ENCODE peak calls at places on chromosome 18, in ten cellular contexts. Q is GM06990, N is cardiac muscle cell, H is GM12865, B is IMR-90, A is ovary, V is uterus, U is coronary artery, E is stomach, I is AG10803. J is an unnamed sample.

GRCh38 chr18:77858331-77858730 is 608.7 kb downstream of the GALR1 start:
- DNase-seq in Q (no peak), N (no peak), H (no peak), B (no peak), A (no peak), V (no peak), U (no peak), E (no peak), I (no peak), J (no peak)

GRCh38 chr18:23958036-23958435 is 56.5 kb upstream of the TTC39C start:
- DNase-seq in Q (no peak), N (no peak), H (no peak), B (no peak), A (peak), V (peak), U (no peak), E (peak), I (peak), J (no peak)

GRCh38 chr18:75845413-75845812 is 417.9 kb upstream of the SMIM21 start:
- DNase-seq in Q (no peak), N (no peak), H (no peak), B (no peak), A (no peak), V (no peak), U (no peak), E (no peak), I (no peak), J (no peak)

GRCh38 chr18:111292-112014 is 46.9 kb upstream of the USP14 start:
- DNase-seq in Q (peak), N (peak), H (peak), B (peak), A (peak), V (peak), U (no peak), E (peak), I (peak), J (no peak)

GRCh38 chr18:7809455-7809854 is 242.3 kb downstream of the PTPRM start:
- DNase-seq in Q (no peak), N (no peak), H (no peak), B (no peak), A (no peak), V (no peak), U (no peak), E (no peak), I (no peak), J (no peak)

GRCh38 chr18:36780748-36781147 is 48.1 kb downstream of the TPGS2 start:
- DNase-seq in Q (no peak), N (no peak), H (no peak), B (peak), A (no peak), V (no peak), U (no peak), E (no peak), I (peak), J (no peak)

GRCh38 chr18:49011291-49011746 is 60.6 kb upstream of the SMAD7 start:
- DNase-seq in Q (no peak), N (no peak), H (no peak), B (no peak), A (no peak), V (no peak), U (no peak), E (no peak), I (no peak), J (no peak)

GRCh38 chr18:61876899-61877298 is 15.9 kb downstream of the RNF152 start:
- DNase-seq in Q (no peak), N (no peak), H (no peak), B (no peak), A (no peak), V (no peak), U (no peak), E (no peak), I (no peak), J (no peak)

GRCh38 chr18:26902296-26902695 is 36.8 kb upstream of the AQP4 start:
- DNase-seq in Q (no peak), N (no peak), H (no peak), B (no peak), A (no peak), V (no peak), U (no peak), E (no peak), I (no peak), J (no peak)

GRCh38 chr18:8688428-8688827 is 16.9 kb upstream of the MTCL1 start:
- DNase-seq in Q (no peak), N (no peak), H (no peak), B (no peak), A (no peak), V (no peak), U (no peak), E (no peak), I (no peak), J (no peak)

GRCh38 chr18:51048190-51048589 is 18.2 kb downstream of the SMAD4 start:
- DNase-seq in Q (no peak), N (no peak), H (no peak), B (no peak), A (no peak), V (no peak), U (no peak), E (no peak), I (no peak), J (no peak)
- H3K4me3 ChIP-seq in Q (no peak), N (no peak), H (no peak), B (no peak), A (no peak), V (no peak), U (no peak), E (no peak), I (no peak), J (no peak)

GRCh38 chr18:40222736-40223135 is 1732.3 kb upstream of the PIK3C3 start:
- DNase-seq in Q (no peak), N (no peak), H (no peak), B (peak), A (no peak), V (no peak), U (no peak), E (no peak), I (peak), J (no peak)
- TF ChIP-seq CTCF in Q (no peak), N (no peak), H (no peak), B (no peak), A (no peak), V (no peak), U (no peak), E (no peak), I (no peak), J (no peak)

GRCh38 chr18:28175047-28175929 is 1.6 kb downstream of the CDH2 start:
- DNase-seq in Q (no peak), N (peak), H (no peak), B (peak), A (peak), V (no peak), U (no peak), E (peak), I (peak), J (no peak)
- H3K4me3 ChIP-seq in Q (peak), N (peak), H (no peak), B (peak), A (peak), V (peak), U (peak), E (peak), I (peak), J (peak)

DNA sequence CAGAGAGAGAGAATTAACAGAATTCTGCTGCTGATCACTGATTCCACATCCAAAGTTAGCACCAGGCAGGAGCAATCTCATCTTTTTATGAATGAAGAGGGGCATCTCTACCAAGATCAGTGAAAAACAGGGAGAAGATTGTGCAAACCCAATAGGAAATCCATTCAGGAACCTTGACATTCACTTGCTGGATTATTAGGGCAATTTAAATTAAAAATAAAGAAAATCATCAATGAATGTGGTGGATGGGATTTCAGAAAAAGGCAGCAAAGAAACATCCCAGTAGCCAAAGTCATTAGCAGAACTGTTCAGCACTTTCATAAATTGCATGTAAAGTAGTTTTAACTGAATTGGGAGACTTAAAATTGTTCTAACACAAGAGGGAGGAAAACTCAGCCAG is 423.2 kb downstream of the TGIF1 start:
- DNase-seq in Q (no peak), N (no peak), H (no peak), B (no peak), A (no peak), V (no peak), U (no peak), E (no peak), I (no peak), J (no peak)
- TF ChIP-seq CTCF in Q (no peak), N (no peak), H (no peak), B (no peak), A (no peak), V (no peak), U (no peak), E (no peak), I (no peak), J (no peak)

DNA sequence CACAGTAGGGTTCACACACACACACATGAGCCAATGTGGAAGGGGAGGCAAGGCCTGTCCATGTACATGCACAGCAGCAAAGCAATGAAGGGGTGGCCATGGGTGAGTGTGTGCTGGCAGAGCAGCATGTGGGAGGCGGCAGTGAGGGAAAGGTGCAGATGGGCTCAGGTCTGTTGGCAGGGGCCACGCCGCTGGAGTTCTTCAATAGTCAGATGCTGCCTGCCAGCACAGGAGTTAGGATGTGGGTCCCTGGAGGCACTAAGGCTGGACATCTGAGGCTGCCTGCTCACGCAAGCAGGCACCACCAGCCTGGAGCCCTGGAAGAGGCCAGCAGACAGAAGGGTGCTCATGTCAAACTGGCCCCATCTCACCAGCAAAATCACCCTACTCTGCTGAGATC is 1304.9 kb downstream of the DSC3 start:
- DNase-seq in Q (no peak), N (no peak), H (no peak), B (no peak), A (no peak), V (no peak), U (no peak), E (no peak), I (no peak), J (no peak)
- H3K4me3 ChIP-seq in Q (no peak), N (no peak), H (no peak), B (no peak), A (no peak), V (no peak), U (no peak), E (no peak), I (no peak), J (no peak)

GRCh38 chr18:74147491-74147778 is 199 bp downstream of the FBXO15 start:
- DNase-seq in Q (no peak), N (no peak), H (no peak), B (no peak), A (no peak), V (no peak), U (no peak), E (no peak), I (no peak), J (no peak)
- TF ChIP-seq CTCF in Q (no peak), N (no peak), H (peak), B (no peak), A (no peak), V (no peak), U (no peak), E (no peak), I (no peak), J (no peak)